ENCODE peak calls at places on chromosomes 16 and 17, in eight cellular contexts. Y is neural crest cell, D is GM12865, V is ascending aorta, J is AG09309, B is colonic mucosa, Z is fibroblast of pulmonary artery, M is endothelial cell. U is an unnamed sample.

GRCh38 chr17:56497132-56497531 is 96.4 kb upstream of the NOG start:
- DNase-seq in M (no peak), D (no peak), Z (no peak), V (no peak), B (no peak), Y (no peak), J (no peak), U (no peak)

GRCh38 chr16:11757671-11758545 is 15.3 kb upstream of the TXNDC11 start:
- DNase-seq in B (peak), V (no peak), M (no peak), D (no peak), J (no peak), Y (no peak), Z (peak), U (no peak)

GRCh38 chr17:82754297-82755208 is 2.7 kb downstream of the TBCD start:
- DNase-seq in D (no peak), B (peak), Y (no peak), V (no peak), M (no peak), Z (no peak), J (no peak), U (no peak)

GRCh38 chr17:78893684-78894083 is 9.3 kb downstream of the CEP295NL start:
- DNase-seq in D (no peak), J (no peak), V (no peak), M (no peak), Z (no peak), Y (no peak), B (no peak), U (no peak)

GRCh38 chr17:77285594-77286390 is 145.0 kb downstream of the SEC14L1 start:
- DNase-seq in V (peak), D (no peak), Z (peak), B (peak), Y (no peak), M (no peak), J (peak), U (no peak)

GRCh38 chr17:36939059-36939943 is 2.0 kb downstream of the LHX1 start:
- DNase-seq in M (no peak), Y (no peak), D (no peak), J (no peak), B (no peak), Z (no peak), V (peak), U (no peak)

GRCh38 chr16:88482630-88483391 is 29.7 kb downstream of the ZFPM1 start:
- DNase-seq in J (no peak), Y (no peak), D (no peak), M (no peak), Z (no peak), V (no peak), B (no peak), U (no peak)

GRCh38 chr16:75304521-75305363 is 53.3 kb upstream of the BCAR1 start:
- DNase-seq in V (peak), M (no peak), D (no peak), Z (peak), Y (no peak), J (peak), B (peak), U (no peak)

GRCh38 chr16:23248261-23249194 is 53.6 kb upstream of the SCNN1B start:
- DNase-seq in D (no peak), M (no peak), Y (no peak), V (peak), J (no peak), Z (no peak), B (no peak), U (no peak)

GRCh38 chr17:78873519-78874340 is 29.3 kb downstream of the CEP295NL start:
- DNase-seq in J (no peak), D (no peak), Y (no peak), Z (no peak), B (no peak), V (no peak), M (no peak), U (no peak)

GRCh38 chr17:48637323-48638260 is 11.4 kb upstream of the HOXB9 start:
- DNase-seq in Z (peak), Y (no peak), B (peak), J (peak), D (no peak), M (no peak), V (no peak), U (no peak)

GRCh38 chr17:62780273-62780672 is 27.8 kb downstream of the MARCHF10 start:
- DNase-seq in V (no peak), Z (no peak), B (no peak), J (no peak), Y (no peak), D (no peak), M (no peak), U (no peak)

GRCh38 chr17:27554152-27554551 is 76.8 kb upstream of the LGALS9 start:
- DNase-seq in M (no peak), J (no peak), V (no peak), Y (no peak), Z (peak), D (no peak), B (no peak), U (no peak)

GRCh38 chr17:39701012-39701783 is 1.3 kb downstream of the ERBB2 start:
- DNase-seq in J (no peak), M (no peak), Z (no peak), V (no peak), D (no peak), Y (no peak), B (peak), U (no peak)

DNA sequence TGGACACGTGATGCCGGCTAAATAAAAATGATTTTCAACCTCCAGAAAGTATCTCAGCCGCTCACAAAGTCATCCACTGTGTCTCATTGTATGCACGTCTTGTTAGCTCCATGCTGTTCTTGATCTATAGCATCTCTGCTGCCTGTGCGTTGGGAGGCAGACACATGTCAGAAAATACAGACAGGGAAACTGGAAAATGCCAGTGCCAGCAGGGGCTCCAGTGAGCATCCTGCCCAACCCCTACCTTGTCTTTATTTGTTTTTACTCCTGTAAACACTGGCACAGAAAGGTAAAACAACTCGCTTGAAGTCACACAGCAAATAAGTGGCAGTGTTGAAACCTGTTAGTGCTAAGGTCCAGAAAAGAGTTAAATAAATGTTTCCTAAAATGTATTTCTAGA is 208.1 kb upstream of the ASIC2 start:
- DNase-seq in Y (no peak), B (no peak), V (no peak), M (no peak), Z (no peak), J (no peak), D (no peak), U (no peak)
- TF ChIP-seq CTCF in Y (no peak), B (no peak), V (no peak), M (no peak), Z (no peak), J (no peak), D (no peak), U (no peak)

GRCh38 chr17:42141382-42141781 is 13.4 kb downstream of the RAB5C start:
- DNase-seq in B (no peak), D (no peak), J (no peak), V (no peak), M (no peak), Z (no peak), Y (no peak), U (no peak)
- TF ChIP-seq CTCF in B (no peak), D (no peak), J (no peak), V (no peak), M (no peak), Z (no peak), Y (no peak), U (no peak)

DNA sequence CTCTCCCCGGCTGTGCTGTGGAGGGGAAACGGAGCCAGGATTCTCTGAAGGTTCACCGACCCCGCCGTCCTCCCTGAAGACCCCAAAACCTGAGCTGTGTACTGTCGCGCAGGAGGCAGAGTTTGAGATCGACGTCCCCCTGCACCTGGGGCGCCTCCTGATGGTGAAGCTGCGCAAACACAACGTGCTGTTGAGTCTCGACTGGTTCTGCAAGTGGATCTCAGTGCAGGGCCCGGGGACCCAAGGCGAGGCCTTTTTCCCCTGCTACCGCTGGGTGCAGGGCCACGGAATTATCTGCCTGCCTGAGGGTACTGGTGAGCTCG is 62.6 kb upstream of the TEKT1 start:
- DNase-seq in Y (no peak), V (no peak), J (no peak), B (no peak), D (peak), Z (peak), M (peak), U (no peak)
- TF ChIP-seq CTCF in Y (peak), V (no peak), J (peak), B (no peak), D (peak), Z (peak), M (peak), U (no peak)

GRCh38 chr17:59786213-59786535 is 78.7 kb downstream of the VMP1 start:
- DNase-seq in Z (no peak), J (no peak), Y (no peak), M (no peak), V (no peak), B (no peak), D (no peak), U (no peak)
- TF ChIP-seq CTCF in Z (no peak), J (no peak), Y (no peak), M (no peak), V (no peak), B (no peak), D (no peak), U (no peak)

DNA sequence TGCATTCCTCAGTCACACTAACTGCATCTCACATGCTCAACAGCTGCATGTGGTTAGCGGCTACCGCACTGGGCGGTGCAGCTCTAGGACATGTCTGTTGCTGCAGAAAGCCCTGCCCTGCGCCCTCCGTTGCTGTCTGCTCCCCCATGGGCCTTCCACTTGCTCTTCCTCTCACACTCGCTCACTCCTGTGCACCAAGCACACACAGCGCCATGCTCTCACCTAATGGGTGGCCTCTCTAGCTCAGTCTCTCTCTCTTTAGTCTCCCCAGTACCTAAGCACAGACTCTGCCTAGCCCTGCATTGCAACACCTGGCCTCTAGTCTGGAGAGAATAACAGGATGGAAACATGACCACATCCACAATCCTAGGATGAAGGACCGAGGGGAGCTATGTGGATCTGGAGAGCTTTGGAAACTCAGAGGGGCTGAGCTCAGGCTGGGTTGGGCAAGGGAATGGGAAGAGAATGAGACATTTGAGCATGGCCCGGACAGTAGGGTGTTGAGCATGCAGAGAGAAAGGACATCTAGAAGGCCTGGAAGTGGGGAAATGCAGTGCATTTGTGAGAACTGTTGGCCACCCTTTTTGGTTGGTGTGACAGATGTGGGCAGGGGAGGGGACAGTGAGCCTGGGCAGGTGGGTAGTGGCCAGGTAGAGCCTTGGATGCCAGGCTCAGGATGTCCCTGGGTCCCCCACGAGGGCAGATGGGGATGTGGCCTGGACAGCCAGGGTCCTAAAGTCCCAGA is 16.0 kb downstream of the SGCA start:
- DNase-seq in B (no peak), J (no peak), Z (peak), M (no peak), Y (no peak), D (no peak), V (no peak), U (no peak)
- TF ChIP-seq CTCF in B (no peak), J (peak), Z (no peak), M (no peak), Y (no peak), D (no peak), V (no peak), U (no peak)

GRCh38 chr17:80970044-80970761 is 21.4 kb upstream of the CHMP6 start:
- DNase-seq in D (peak), M (no peak), V (no peak), B (no peak), Y (no peak), J (no peak), Z (peak), U (no peak)
- TF ChIP-seq CTCF in D (peak), M (no peak), V (peak), B (no peak), Y (peak), J (peak), Z (peak), U (peak)

U was measured in natural killer cell.